ENCODE peak calls at places on chromosomes 1 and 21, in five cellular contexts. J is ovary, B is A549, Z is stomach, W is tibial nerve. M is an unnamed sample.

GRCh38 chr1:180244840-180245239 is 14.8 kb downstream of the LHX4 start:
- DNase-seq in J (no peak), B (no peak), Z (no peak), W (no peak), M (peak)

GRCh38 chr21:34908424-34909055 is 140.6 kb downstream of the RUNX1 start:
- DNase-seq in J (no peak), B (peak), Z (no peak), W (peak), M (peak)

GRCh38 chr21:15009964-15010363 is 54.8 kb downstream of the NRIP1 start:
- DNase-seq in J (no peak), B (no peak), Z (no peak), W (no peak), M (no peak)

GRCh38 chr1:151713044-151713443 is 3.6 kb downstream of the CELF3 start:
- DNase-seq in J (no peak), B (no peak), Z (peak), W (no peak), M (no peak)

GRCh38 chr1:171468120-171468790 is 17.1 kb upstream of the PRRC2C start:
- DNase-seq in J (no peak), B (peak), Z (no peak), W (no peak), M (no peak)

GRCh38 chr21:15557925-15558324 is 171.9 kb upstream of the USP25 start:
- DNase-seq in J (no peak), B (no peak), Z (no peak), W (no peak), M (no peak)

GRCh38 chr1:160675641-160676410 is 29.0 kb upstream of the SLAMF1 start:
- DNase-seq in J (peak), B (peak), Z (peak), W (peak), M (peak)

GRCh38 chr1:153678519-153679336 is at the start of gene NPR1:
- DNase-seq in J (peak), B (peak), Z (peak), W (peak), M (peak)

GRCh38 chr1:93692983-93693591 is 11.4 kb upstream of the BCAR3 start:
- DNase-seq in J (no peak), B (peak), Z (no peak), W (no peak), M (no peak)

GRCh38 chr21:31895069-31895851 is 22.4 kb downstream of the HUNK start:
- DNase-seq in J (no peak), B (no peak), Z (no peak), W (no peak), M (no peak)

GRCh38 chr1:63486679-63487078 is 36.3 kb downstream of the ITGB3BP start:
- DNase-seq in J (no peak), B (no peak), Z (no peak), W (no peak), M (no peak)

GRCh38 chr21:15722591-15723324 is 7.0 kb upstream of the USP25 start:
- DNase-seq in J (no peak), B (no peak), Z (peak), W (no peak), M (no peak)

GRCh38 chr1:59290173-59290954 is 6.5 kb upstream of the FGGY start:
- DNase-seq in J (no peak), B (peak), Z (peak), W (no peak), M (no peak)

GRCh38 chr1:30787266-30787665 is 29.7 kb upstream of the LAPTM5 start:
- DNase-seq in J (no peak), B (no peak), Z (no peak), W (no peak), M (no peak)

GRCh38 chr1:210653771-210654170 is 325.1 kb downstream of the HHAT start:
- DNase-seq in J (no peak), B (no peak), Z (no peak), W (no peak), M (no peak)

GRCh38 chr1:53111073-53111556 is 31.3 kb downstream of the SLC1A7 start:
- DNase-seq in J (no peak), B (peak), Z (peak), W (no peak), M (no peak)

GRCh38 chr1:24905355-24905978 is 24.6 kb downstream of the RUNX3 start:
- DNase-seq in J (no peak), B (no peak), Z (peak), W (no peak), M (no peak)

GRCh38 chr1:206798384-206798996 is 26.2 kb upstream of the IL10 start:
- DNase-seq in J (no peak), B (no peak), Z (no peak), W (no peak), M (no peak)

GRCh38 chr1:27601321-27601770 is 2.6 kb downstream of the AHDC1 start:
- DNase-seq in J (no peak), B (no peak), Z (no peak), W (no peak), M (no peak)

GRCh38 chr1:21051177-21051576 is 125.5 kb downstream of the EIF4G3 start:
- DNase-seq in J (no peak), B (no peak), Z (no peak), W (no peak), M (no peak)

GRCh38 chr1:10401281-10401680 is 2.4 kb downstream of the PGD start:
- DNase-seq in J (no peak), B (no peak), Z (no peak), W (no peak), M (no peak)

GRCh38 chr1:209389258-209389657 is 194.3 kb upstream of the CAMK1G start:
- DNase-seq in J (no peak), B (peak), Z (no peak), W (no peak), M (no peak)

GRCh38 chr1:3067671-3068399 is 1.2 kb upstream of the PRDM16 start:
- DNase-seq in J (no peak), B (no peak), Z (no peak), W (no peak), M (peak)

DNA sequence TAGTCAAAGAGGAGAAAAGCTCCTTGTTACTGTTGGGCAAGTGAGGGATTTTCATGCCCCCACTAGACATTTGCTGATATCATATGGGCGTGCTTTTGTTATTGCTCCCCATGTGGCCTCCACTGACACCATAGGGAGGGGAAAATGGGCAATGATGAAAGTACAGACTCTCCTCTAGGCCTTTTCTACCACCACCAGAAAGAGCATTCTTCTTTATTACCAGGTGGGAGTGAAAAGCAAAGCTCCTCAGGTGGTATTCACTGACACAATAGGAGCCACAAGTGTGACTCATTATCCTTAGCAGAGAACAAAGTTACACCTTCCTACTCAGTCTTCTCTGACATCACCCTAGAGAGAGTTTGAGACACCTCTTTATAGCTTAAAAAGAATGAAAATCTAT is 667.1 kb downstream of the LTN1 start:
- DNase-seq in J (no peak), B (no peak), Z (no peak), W (no peak), M (no peak)
- TF ChIP-seq EP300 in J (no peak), B (no peak), Z (no peak), W (no peak), M (no peak)

DNA sequence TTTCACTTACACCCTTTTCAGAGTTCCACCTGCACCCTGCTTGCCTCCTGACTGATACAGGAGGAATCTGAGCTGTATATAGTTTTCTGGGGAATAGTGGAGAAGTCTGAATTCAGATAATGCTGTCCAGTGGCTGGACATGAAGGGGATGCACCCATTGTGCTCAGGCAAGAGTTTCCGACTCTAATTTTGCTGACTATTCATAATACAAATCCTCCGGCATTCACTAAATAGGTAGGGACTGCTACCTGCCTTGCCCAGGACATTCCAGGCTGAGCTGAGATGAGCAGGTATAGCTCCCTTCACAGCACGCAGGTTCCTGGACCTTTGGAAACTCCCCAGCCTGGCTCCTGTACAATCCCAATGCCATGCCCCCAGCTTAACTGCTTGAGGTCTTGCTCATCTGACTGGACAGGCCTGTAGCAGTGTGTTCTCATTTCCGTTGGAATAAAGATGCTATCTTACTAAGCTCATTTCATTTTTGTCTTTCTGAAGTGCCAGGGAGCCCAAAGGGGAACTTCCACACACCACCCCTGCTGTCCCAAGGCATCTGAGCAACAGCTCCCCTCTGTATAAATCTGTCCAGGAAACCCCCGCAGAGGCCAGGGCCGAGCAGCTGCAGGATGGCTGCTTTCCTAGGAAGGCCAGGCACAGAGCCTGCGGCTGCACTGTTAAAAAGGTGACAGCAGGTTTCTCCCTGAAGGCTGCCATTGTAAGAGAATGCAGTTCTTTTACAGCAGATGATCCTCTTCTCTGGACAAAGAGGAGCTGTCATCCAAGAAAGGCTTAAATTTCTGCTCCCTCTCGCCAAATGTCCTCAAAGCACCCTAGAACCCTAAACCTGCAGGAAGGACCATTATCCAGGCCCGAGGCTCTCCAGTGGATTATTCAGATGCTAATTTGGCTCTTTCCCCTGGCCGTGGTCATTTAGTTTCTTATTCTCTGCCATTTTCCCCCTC is 21.7 kb upstream of the VASH2 start:
- DNase-seq in J (no peak), B (no peak), Z (no peak), W (no peak), M (no peak)
- H3K27ac ChIP-seq in J (no peak), B (peak), Z (no peak), W (no peak), M (peak)

GRCh38 chr1:201290551-201290950 is 7.2 kb downstream of the PKP1 start:
- DNase-seq in J (no peak), B (no peak), Z (no peak), W (no peak), M (peak)
- TF ChIP-seq EP300 in J (no peak), B (no peak), Z (no peak), W (no peak), M (no peak)

DNA sequence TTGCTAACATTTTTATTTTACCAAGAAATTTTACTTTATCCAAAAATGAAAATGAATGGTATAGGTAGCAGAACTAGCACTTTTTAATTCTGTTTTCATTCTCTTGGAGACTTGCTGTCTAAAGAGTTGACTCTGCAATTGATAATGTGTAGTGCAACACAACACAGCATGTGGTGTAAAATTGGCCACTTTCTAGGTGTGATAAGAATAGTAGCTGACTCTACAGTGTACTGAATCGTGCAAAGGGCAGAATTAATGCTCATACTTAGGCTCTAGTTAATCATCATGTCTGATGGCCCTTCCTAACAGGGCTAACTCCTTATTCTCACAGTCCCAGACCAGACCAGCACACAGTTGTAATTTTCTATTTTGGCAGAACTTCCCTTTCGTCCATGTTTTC is 140.5 kb downstream of the NEK7 start:
- DNase-seq in J (no peak), B (no peak), Z (no peak), W (no peak), M (no peak)
- H3K27ac ChIP-seq in J (no peak), B (no peak), Z (no peak), W (no peak), M (no peak)